ENCODE peak calls at places on chromosome 12, in four cellular contexts. One of them, this sample, is unnamed.

GRCh38 chr12:19970116-19970515 is 398.2 kb upstream of the PDE3A start:
- DNase-seq in tibial artery: no peak
- DNase-seq in gastrocnemius medialis: no peak
- DNase-seq in dorsolateral prefrontal cortex: no peak
- DNase-seq in this sample: no peak

GRCh38 chr12:122116707-122117535 is 38.4 kb downstream of the MLXIP start:
- DNase-seq in tibial artery: no peak
- DNase-seq in gastrocnemius medialis: peak; percentile 56
- DNase-seq in dorsolateral prefrontal cortex: peak; percentile 94
- DNase-seq in this sample: no peak

GRCh38 chr12:3158851-3159465 is 81.8 kb downstream of the TSPAN9 start:
- DNase-seq in tibial artery: no peak
- DNase-seq in gastrocnemius medialis: no peak
- DNase-seq in dorsolateral prefrontal cortex: no peak
- DNase-seq in this sample: no peak

GRCh38 chr12:127485528-127485927 is 781.4 kb upstream of the TMEM132C start:
- DNase-seq in tibial artery: no peak
- DNase-seq in gastrocnemius medialis: no peak
- DNase-seq in dorsolateral prefrontal cortex: peak; percentile 13
- DNase-seq in this sample: peak; percentile 61

GRCh38 chr12:50110127-50110761 is 1.8 kb upstream of the COX14 start:
- DNase-seq in tibial artery: peak; percentile 94
- DNase-seq in gastrocnemius medialis: peak; percentile 91
- DNase-seq in dorsolateral prefrontal cortex: no peak
- DNase-seq in this sample: peak; percentile 24

GRCh38 chr12:53652366-53652765 is 23.5 kb downstream of the ATP5MC2 start:
- DNase-seq in tibial artery: no peak
- DNase-seq in gastrocnemius medialis: no peak
- DNase-seq in dorsolateral prefrontal cortex: no peak
- DNase-seq in this sample: no peak

GRCh38 chr12:64938179-64938578 is 113.7 kb downstream of the TBC1D30 start:
- DNase-seq in tibial artery: no peak
- DNase-seq in gastrocnemius medialis: no peak
- DNase-seq in dorsolateral prefrontal cortex: no peak
- DNase-seq in this sample: no peak

GRCh38 chr12:15520083-15520482 is 197.8 kb downstream of the PTPRO start:
- DNase-seq in tibial artery: no peak
- DNase-seq in gastrocnemius medialis: no peak
- DNase-seq in dorsolateral prefrontal cortex: no peak
- DNase-seq in this sample: no peak

GRCh38 chr12:86772688-86773087 is 516.5 kb upstream of the MGAT4C start:
- DNase-seq in tibial artery: no peak
- DNase-seq in gastrocnemius medialis: no peak
- DNase-seq in dorsolateral prefrontal cortex: no peak
- DNase-seq in this sample: peak; percentile 3

GRCh38 chr12:111102062-111102735 is 181.8 kb upstream of the MYL2 start:
- DNase-seq in tibial artery: no peak
- DNase-seq in gastrocnemius medialis: peak; percentile 31
- DNase-seq in dorsolateral prefrontal cortex: peak; percentile 46
- DNase-seq in this sample: no peak

GRCh38 chr12:11872055-11872454 is 198.7 kb upstream of the BCL2L14 start:
- DNase-seq in tibial artery: no peak
- DNase-seq in gastrocnemius medialis: no peak
- DNase-seq in dorsolateral prefrontal cortex: no peak
- DNase-seq in this sample: no peak

GRCh38 chr12:98228619-98229538 is 286.5 kb upstream of the TMPO start:
- DNase-seq in tibial artery: no peak
- DNase-seq in gastrocnemius medialis: no peak
- DNase-seq in dorsolateral prefrontal cortex: no peak
- DNase-seq in this sample: no peak

GRCh38 chr12:27190761-27191160 is 53.3 kb upstream of the STK38L start:
- DNase-seq in tibial artery: no peak
- DNase-seq in gastrocnemius medialis: no peak
- DNase-seq in dorsolateral prefrontal cortex: no peak
- DNase-seq in this sample: no peak

GRCh38 chr12:51846209-51846779 is 2.2 kb downstream of the FIGNL2 start:
- DNase-seq in tibial artery: no peak
- DNase-seq in gastrocnemius medialis: no peak
- DNase-seq in dorsolateral prefrontal cortex: no peak
- DNase-seq in this sample: no peak

GRCh38 chr12:51845451-51845850 is 3.1 kb downstream of the FIGNL2 start:
- DNase-seq in tibial artery: no peak
- DNase-seq in gastrocnemius medialis: no peak
- DNase-seq in dorsolateral prefrontal cortex: no peak
- DNase-seq in this sample: no peak

GRCh38 chr12:51848843-51849735 is 571 bp upstream of the FIGNL2 start:
- DNase-seq in tibial artery: no peak
- DNase-seq in gastrocnemius medialis: no peak
- DNase-seq in dorsolateral prefrontal cortex: no peak
- DNase-seq in this sample: no peak

GRCh38 chr12:51847830-51848727 is at the start of gene FIGNL2:
- DNase-seq in tibial artery: no peak
- DNase-seq in gastrocnemius medialis: no peak
- DNase-seq in dorsolateral prefrontal cortex: no peak
- DNase-seq in this sample: no peak

DNA sequence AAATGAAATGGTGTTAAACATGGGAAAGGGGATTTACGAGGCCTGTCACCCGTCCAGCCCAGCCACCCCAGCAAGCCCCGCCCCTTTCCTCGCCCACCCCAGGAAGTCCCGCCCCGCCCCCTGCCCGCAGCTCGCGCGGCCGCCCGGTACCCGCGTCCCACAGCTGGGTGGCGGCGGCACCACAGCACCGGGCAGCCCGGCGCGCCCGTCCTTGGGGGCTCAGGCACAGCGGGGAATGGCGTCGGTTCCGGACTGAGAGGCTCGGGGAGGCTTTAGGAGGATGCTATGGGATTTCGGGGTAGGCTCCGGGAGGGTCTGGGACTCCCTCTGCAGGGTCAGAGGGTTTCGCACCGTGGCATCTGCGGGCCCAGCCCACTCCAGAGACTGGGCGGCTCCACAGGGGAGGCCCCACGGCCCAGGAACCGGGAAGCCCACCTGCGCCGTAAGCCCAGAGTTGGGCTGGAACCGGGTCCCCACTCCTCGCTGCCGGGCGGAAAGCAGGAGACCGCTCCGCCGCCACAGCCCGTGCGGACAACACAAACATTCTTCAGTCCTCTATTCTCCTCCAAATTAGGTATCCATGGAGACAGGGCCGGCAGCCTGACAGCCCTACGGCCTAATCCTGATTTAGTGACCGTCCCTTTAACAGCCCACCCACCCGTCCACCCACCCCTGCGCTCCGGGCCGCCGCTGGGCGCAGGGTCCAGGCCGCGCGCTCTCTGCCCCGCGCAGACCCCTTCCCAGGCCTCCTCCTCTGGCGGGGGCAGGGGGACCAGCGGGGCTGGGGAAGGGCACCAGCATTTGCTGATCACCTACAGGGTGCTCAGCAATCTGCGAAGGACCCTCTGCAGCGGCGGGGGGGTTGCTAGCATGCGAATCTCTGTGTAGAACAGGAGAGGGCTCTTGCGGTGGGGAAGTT is 1.3 kb downstream of the FIGNL2 start:
- DNase-seq in tibial artery: no peak
- DNase-seq in gastrocnemius medialis: no peak
- DNase-seq in dorsolateral prefrontal cortex: no peak
- DNase-seq in this sample: no peak
- TF ChIP-seq CTCF in tibial artery: no peak
- TF ChIP-seq CTCF in gastrocnemius medialis: no peak
- TF ChIP-seq CTCF in dorsolateral prefrontal cortex: no peak
- TF ChIP-seq CTCF in this sample: no peak

GRCh38 chr12:109707470-109707821 is 6.2 kb upstream of the FAM222A start:
- DNase-seq in tibial artery: no peak
- DNase-seq in gastrocnemius medialis: no peak
- DNase-seq in dorsolateral prefrontal cortex: no peak
- DNase-seq in this sample: no peak

GRCh38 chr12:109704371-109705098 is 9.1 kb upstream of the FAM222A start:
- DNase-seq in tibial artery: no peak
- DNase-seq in gastrocnemius medialis: no peak
- DNase-seq in dorsolateral prefrontal cortex: no peak
- DNase-seq in this sample: no peak

GRCh38 chr12:109705291-109705690 is 8.3 kb upstream of the FAM222A start:
- DNase-seq in tibial artery: no peak
- DNase-seq in gastrocnemius medialis: no peak
- DNase-seq in dorsolateral prefrontal cortex: no peak
- DNase-seq in this sample: no peak

GRCh38 chr12:109706747-109707469 is 6.7 kb upstream of the FAM222A start:
- DNase-seq in tibial artery: no peak
- DNase-seq in gastrocnemius medialis: no peak
- DNase-seq in dorsolateral prefrontal cortex: no peak
- DNase-seq in this sample: no peak

GRCh38 chr12:109706398-109706746 is 7.3 kb upstream of the FAM222A start:
- DNase-seq in tibial artery: no peak
- DNase-seq in gastrocnemius medialis: no peak
- DNase-seq in dorsolateral prefrontal cortex: no peak
- DNase-seq in this sample: no peak
- H3K4me3 ChIP-seq in tibial artery: no peak overlapping the region
- H3K4me3 ChIP-seq in gastrocnemius medialis: no peak overlapping the region
- H3K4me3 ChIP-seq in dorsolateral prefrontal cortex: no peak overlapping the region
- H3K4me3 ChIP-seq in this sample: no peak overlapping the region

DNA sequence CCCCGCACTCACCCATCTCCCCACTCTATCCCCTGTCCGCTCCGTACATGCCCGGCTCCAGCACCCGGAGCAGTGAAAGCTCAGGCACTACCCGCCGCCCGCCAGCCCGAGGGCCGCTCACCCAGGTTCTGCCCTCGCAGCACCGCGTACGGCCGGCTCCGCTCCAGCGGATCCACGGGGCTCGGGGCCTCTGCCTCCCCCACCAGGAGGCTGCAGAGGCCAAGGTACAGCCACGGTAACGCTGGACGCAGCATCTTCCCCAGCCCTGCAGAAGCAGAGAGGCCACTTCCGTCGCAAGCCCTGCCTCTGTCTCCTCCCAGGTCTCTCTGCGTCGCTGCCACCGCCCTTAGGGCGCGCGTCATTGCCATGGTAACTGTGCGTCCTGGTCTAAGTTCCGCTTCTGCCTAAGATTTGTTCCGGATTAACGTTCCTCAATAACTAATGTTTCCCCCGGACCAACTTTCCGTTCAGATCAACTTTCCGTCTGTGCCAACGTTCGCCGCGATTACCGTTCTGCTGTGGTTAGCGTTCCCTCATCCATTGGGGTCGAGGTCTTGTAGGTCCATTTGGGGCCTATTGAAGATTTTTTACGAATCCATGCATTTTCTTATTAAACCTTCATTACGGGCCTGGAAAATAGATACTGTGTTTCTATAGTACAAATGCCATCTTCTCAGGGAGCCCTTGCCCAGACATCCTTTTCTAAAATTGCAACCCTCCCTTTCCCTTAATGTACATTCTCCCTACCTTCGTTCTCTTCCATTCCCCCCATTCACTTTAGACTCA is at the start of gene C12orf76:
- DNase-seq in tibial artery: peak; percentile 96
- DNase-seq in gastrocnemius medialis: peak; percentile 82
- DNase-seq in dorsolateral prefrontal cortex: peak; percentile 96
- DNase-seq in this sample: peak; percentile 98
- TF ChIP-seq CTCF in tibial artery: peak; percentile 6
- TF ChIP-seq CTCF in gastrocnemius medialis: no peak
- TF ChIP-seq CTCF in dorsolateral prefrontal cortex: peak; percentile 22
- TF ChIP-seq CTCF in this sample: peak; percentile 10

GRCh38 chr12:55719371-55719770 is 822 bp upstream of the RDH5 start:
- DNase-seq in tibial artery: no peak
- DNase-seq in gastrocnemius medialis: no peak
- DNase-seq in dorsolateral prefrontal cortex: no peak
- DNase-seq in this sample: no peak
- H3K4me3 ChIP-seq in tibial artery: no peak overlapping the region
- H3K4me3 ChIP-seq in gastrocnemius medialis: no peak overlapping the region
- H3K4me3 ChIP-seq in dorsolateral prefrontal cortex: no peak overlapping the region
- H3K4me3 ChIP-seq in this sample: no peak overlapping the region

GRCh38 chr12:70936414-70936813 is 15.9 kb upstream of the PTPRR start:
- DNase-seq in tibial artery: no peak
- DNase-seq in gastrocnemius medialis: no peak
- DNase-seq in dorsolateral prefrontal cortex: no peak
- DNase-seq in this sample: no peak

GRCh38 chr12:70927356-70927755 is 6.8 kb upstream of the PTPRR start:
- DNase-seq in tibial artery: no peak
- DNase-seq in gastrocnemius medialis: no peak
- DNase-seq in dorsolateral prefrontal cortex: no peak
- DNase-seq in this sample: no peak

GRCh38 chr12:70929029-70929428 is 8.5 kb upstream of the PTPRR start:
- DNase-seq in tibial artery: no peak
- DNase-seq in gastrocnemius medialis: no peak
- DNase-seq in dorsolateral prefrontal cortex: no peak
- DNase-seq in this sample: no peak

GRCh38 chr12:70928066-70928465 is 7.5 kb upstream of the PTPRR start:
- DNase-seq in tibial artery: no peak
- DNase-seq in gastrocnemius medialis: no peak
- DNase-seq in dorsolateral prefrontal cortex: no peak
- DNase-seq in this sample: no peak

GRCh38 chr12:70933133-70933532 is 12.6 kb upstream of the PTPRR start:
- DNase-seq in tibial artery: no peak
- DNase-seq in gastrocnemius medialis: no peak
- DNase-seq in dorsolateral prefrontal cortex: no peak
- DNase-seq in this sample: no peak
- TF ChIP-seq CTCF in tibial artery: no peak
- TF ChIP-seq CTCF in gastrocnemius medialis: no peak
- TF ChIP-seq CTCF in dorsolateral prefrontal cortex: no peak
- TF ChIP-seq CTCF in this sample: no peak

GRCh38 chr12:8894378-8894777 is 19.9 kb upstream of the PHC1 start:
- DNase-seq in tibial artery: no peak
- DNase-seq in gastrocnemius medialis: no peak
- DNase-seq in dorsolateral prefrontal cortex: no peak
- DNase-seq in this sample: no peak
- H3K4me3 ChIP-seq in tibial artery: no peak overlapping the region
- H3K4me3 ChIP-seq in gastrocnemius medialis: no peak overlapping the region
- H3K4me3 ChIP-seq in dorsolateral prefrontal cortex: no peak overlapping the region
- H3K4me3 ChIP-seq in this sample: no peak overlapping the region

DNA sequence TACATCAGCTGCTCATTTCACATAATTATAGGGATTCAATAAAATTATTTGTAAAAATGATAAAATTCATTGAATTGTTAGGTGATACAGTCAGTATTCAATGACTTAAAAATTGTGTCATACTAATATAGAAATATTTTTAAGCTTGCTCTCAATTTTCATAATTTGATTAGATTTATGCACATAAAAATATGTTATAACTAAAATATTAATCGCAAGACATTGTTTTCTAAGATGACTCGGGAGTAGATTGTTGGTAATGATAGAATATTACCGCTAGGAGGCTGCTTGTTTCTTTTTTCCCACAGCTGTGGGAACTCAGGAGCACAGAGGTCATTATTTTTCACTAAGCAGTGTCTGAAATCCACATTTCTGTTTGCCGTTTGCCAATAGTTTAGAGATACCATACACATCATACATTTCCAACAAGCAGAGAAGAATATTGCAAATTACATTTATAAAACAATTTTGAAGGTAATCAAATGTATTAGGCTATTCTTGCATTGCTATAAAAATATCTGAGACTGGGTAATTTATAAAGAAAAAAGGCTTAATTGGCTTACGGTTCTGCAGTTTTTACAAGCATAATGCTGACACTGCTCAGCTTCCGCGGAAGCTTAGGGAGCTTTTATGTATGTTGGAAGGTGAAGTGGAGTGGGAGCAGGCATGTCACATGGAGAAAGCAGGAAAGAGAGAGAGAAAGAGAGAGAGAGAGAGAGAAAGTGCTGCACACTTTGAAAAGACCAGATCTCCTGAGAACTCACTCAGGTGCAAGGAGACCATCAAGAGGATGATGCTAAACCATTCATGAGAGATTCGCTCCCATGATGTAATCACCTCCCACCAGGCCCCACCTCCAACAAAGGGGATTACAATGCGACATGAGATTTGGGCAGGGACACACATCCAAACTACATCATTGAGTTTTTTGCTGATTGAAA is 9.2 kb downstream of the CD69 start:
- DNase-seq in tibial artery: no peak
- DNase-seq in gastrocnemius medialis: no peak
- DNase-seq in dorsolateral prefrontal cortex: no peak
- DNase-seq in this sample: no peak
- TF ChIP-seq CTCF in tibial artery: no peak
- TF ChIP-seq CTCF in gastrocnemius medialis: no peak
- TF ChIP-seq CTCF in dorsolateral prefrontal cortex: no peak
- TF ChIP-seq CTCF in this sample: no peak